ENCODE peak calls at places on chromosomes 3 and 15, in ten cellular contexts. One of them, this sample, is unnamed.

GRCh38 chr3:56680054-56680453 is 3.0 kb downstream of the TASOR start:
- DNase-seq in head of caudate nucleus: no peak
- DNase-seq in stimulated activated CD4-positive, alpha-beta T cell treated with anti-CD3 and anti-CD28 coated beads, Interleukin-12 subunit alpha, Interleukin-12 subunit beta, amount 100 ng/mL, for 4 hours: no peak
- DNase-seq in mammary epithelial cell: no peak
- DNase-seq in OCI-M1: no peak
- DNase-seq in endothelial cell: no peak
- DNase-seq in IMR-90: no peak
- DNase-seq in PC-3: peak
- DNase-seq in NCI-H69: no peak
- DNase-seq in KG1: no peak
- DNase-seq in this sample: no peak

GRCh38 chr3:35639251-35640185 is at the start of gene ARPP21:
- DNase-seq in head of caudate nucleus: peak
- DNase-seq in stimulated activated CD4-positive, alpha-beta T cell treated with anti-CD3 and anti-CD28 coated beads, Interleukin-12 subunit alpha, Interleukin-12 subunit beta, amount 100 ng/mL, for 4 hours: no peak
- DNase-seq in mammary epithelial cell: no peak
- DNase-seq in OCI-M1: peak
- DNase-seq in endothelial cell: peak
- DNase-seq in IMR-90: no peak
- DNase-seq in PC-3: peak
- DNase-seq in NCI-H69: peak
- DNase-seq in KG1: no peak
- DNase-seq in this sample: peak

GRCh38 chr3:72127843-72128242 is 342.9 kb upstream of the PROK2 start:
- DNase-seq in head of caudate nucleus: no peak
- DNase-seq in stimulated activated CD4-positive, alpha-beta T cell treated with anti-CD3 and anti-CD28 coated beads, Interleukin-12 subunit alpha, Interleukin-12 subunit beta, amount 100 ng/mL, for 4 hours: no peak
- DNase-seq in mammary epithelial cell: peak
- DNase-seq in OCI-M1: peak
- DNase-seq in endothelial cell: no peak
- DNase-seq in IMR-90: peak
- DNase-seq in PC-3: peak
- DNase-seq in NCI-H69: no peak
- DNase-seq in KG1: no peak
- DNase-seq in this sample: no peak

GRCh38 chr15:78372880-78373279 is 32.7 kb downstream of the CRABP1 start:
- DNase-seq in head of caudate nucleus: no peak
- DNase-seq in stimulated activated CD4-positive, alpha-beta T cell treated with anti-CD3 and anti-CD28 coated beads, Interleukin-12 subunit alpha, Interleukin-12 subunit beta, amount 100 ng/mL, for 4 hours: no peak
- DNase-seq in mammary epithelial cell: no peak
- DNase-seq in OCI-M1: no peak
- DNase-seq in endothelial cell: no peak
- DNase-seq in IMR-90: no peak
- DNase-seq in PC-3: peak
- DNase-seq in NCI-H69: peak
- DNase-seq in KG1: no peak
- DNase-seq in this sample: no peak

GRCh38 chr3:36643192-36643591 is 121.2 kb downstream of the DCLK3 start:
- DNase-seq in head of caudate nucleus: no peak
- DNase-seq in stimulated activated CD4-positive, alpha-beta T cell treated with anti-CD3 and anti-CD28 coated beads, Interleukin-12 subunit alpha, Interleukin-12 subunit beta, amount 100 ng/mL, for 4 hours: no peak
- DNase-seq in mammary epithelial cell: no peak
- DNase-seq in OCI-M1: no peak
- DNase-seq in endothelial cell: no peak
- DNase-seq in IMR-90: no peak
- DNase-seq in PC-3: no peak
- DNase-seq in NCI-H69: no peak
- DNase-seq in KG1: no peak
- DNase-seq in this sample: no peak

GRCh38 chr3:23094890-23095462 is 108.2 kb upstream of the UBE2E2 start:
- DNase-seq in head of caudate nucleus: no peak
- DNase-seq in stimulated activated CD4-positive, alpha-beta T cell treated with anti-CD3 and anti-CD28 coated beads, Interleukin-12 subunit alpha, Interleukin-12 subunit beta, amount 100 ng/mL, for 4 hours: no peak
- DNase-seq in mammary epithelial cell: peak
- DNase-seq in OCI-M1: no peak
- DNase-seq in endothelial cell: no peak
- DNase-seq in IMR-90: peak
- DNase-seq in PC-3: peak
- DNase-seq in NCI-H69: peak
- DNase-seq in KG1: no peak
- DNase-seq in this sample: no peak

GRCh38 chr3:183353421-183353820 is 75.0 kb downstream of the MCF2L2 start:
- DNase-seq in head of caudate nucleus: no peak
- DNase-seq in stimulated activated CD4-positive, alpha-beta T cell treated with anti-CD3 and anti-CD28 coated beads, Interleukin-12 subunit alpha, Interleukin-12 subunit beta, amount 100 ng/mL, for 4 hours: no peak
- DNase-seq in mammary epithelial cell: no peak
- DNase-seq in OCI-M1: no peak
- DNase-seq in endothelial cell: no peak
- DNase-seq in IMR-90: no peak
- DNase-seq in PC-3: no peak
- DNase-seq in NCI-H69: no peak
- DNase-seq in KG1: no peak
- DNase-seq in this sample: no peak

GRCh38 chr3:157073810-157074209 is 86.1 kb downstream of the CCNL1 start:
- DNase-seq in head of caudate nucleus: no peak
- DNase-seq in stimulated activated CD4-positive, alpha-beta T cell treated with anti-CD3 and anti-CD28 coated beads, Interleukin-12 subunit alpha, Interleukin-12 subunit beta, amount 100 ng/mL, for 4 hours: no peak
- DNase-seq in mammary epithelial cell: peak
- DNase-seq in OCI-M1: no peak
- DNase-seq in endothelial cell: no peak
- DNase-seq in IMR-90: peak
- DNase-seq in PC-3: peak
- DNase-seq in NCI-H69: no peak
- DNase-seq in KG1: no peak
- DNase-seq in this sample: no peak

GRCh38 chr3:111768571-111769100 is 90.4 kb upstream of the PHLDB2 start:
- DNase-seq in head of caudate nucleus: no peak
- DNase-seq in stimulated activated CD4-positive, alpha-beta T cell treated with anti-CD3 and anti-CD28 coated beads, Interleukin-12 subunit alpha, Interleukin-12 subunit beta, amount 100 ng/mL, for 4 hours: no peak
- DNase-seq in mammary epithelial cell: peak
- DNase-seq in OCI-M1: no peak
- DNase-seq in endothelial cell: no peak
- DNase-seq in IMR-90: peak
- DNase-seq in PC-3: peak
- DNase-seq in NCI-H69: no peak
- DNase-seq in KG1: no peak
- DNase-seq in this sample: no peak

This sample was measured in MM.1S.